ENCODE peak calls at places on chromosomes 12 and 14, in four cellular contexts. F is HepG2, D is WTC11, U is GM12878. B is an unnamed sample.

GRCh38 chr14:40096968-40097367 is 664.7 kb upstream of the FBXO33 start:
- DNase-seq in F (no peak), D (no peak), U (no peak), B (no peak)

GRCh38 chr14:33917664-33918063 is 33.2 kb downstream of the EGLN3 start:
- DNase-seq in F (no peak), D (no peak), U (no peak), B (peak)

GRCh38 chr12:102957339-102958050 is at the start of gene ASCL1:
- DNase-seq in F (no peak), D (peak), U (no peak), B (no peak)

GRCh38 chr12:4030938-4031702 is 157.9 kb upstream of the PARP11 start:
- DNase-seq in F (peak), D (peak), U (no peak), B (peak)

GRCh38 chr14:71011479-71011878 is 104.2 kb downstream of the PCNX1 start:
- DNase-seq in F (no peak), D (no peak), U (no peak), B (no peak)

GRCh38 chr14:88614218-88614907 is 51.5 kb downstream of the ZC3H14 start:
- DNase-seq in F (no peak), D (no peak), U (no peak), B (no peak)

GRCh38 chr14:21063479-21063878 is 5.9 kb downstream of the RNASE8 start:
- DNase-seq in F (no peak), D (no peak), U (no peak), B (no peak)

GRCh38 chr12:98999569-98999968 is 354.5 kb downstream of the APAF1 start:
- DNase-seq in F (no peak), D (no peak), U (no peak), B (no peak)

GRCh38 chr12:118190266-118190665 is 54.3 kb downstream of the PEBP1 start:
- DNase-seq in F (no peak), D (no peak), U (no peak), B (no peak)

GRCh38 chr14:84343637-84344036 is 1186.3 kb upstream of the FLRT2 start:
- DNase-seq in F (no peak), D (no peak), U (no peak), B (no peak)

GRCh38 chr12:38586652-38587219 is 270.2 kb downstream of the ALG10B start:
- DNase-seq in F (no peak), D (no peak), U (no peak), B (no peak)

GRCh38 chr14:46488374-46488773 is 163.2 kb downstream of the RPL10L start:
- DNase-seq in F (no peak), D (no peak), U (no peak), B (no peak)

GRCh38 chr12:71636704-71637115 is 26.9 kb downstream of the ZFC3H1 start:
- DNase-seq in F (peak), D (no peak), U (peak), B (peak)

GRCh38 chr12:98397323-98398105 is 117.9 kb upstream of the TMPO start:
- DNase-seq in F (peak), D (peak), U (peak), B (peak)

GRCh38 chr12:19967001-19967400 is 401.3 kb upstream of the PDE3A start:
- DNase-seq in F (no peak), D (no peak), U (no peak), B (no peak)

GRCh38 chr14:32588448-32589320 is 259.6 kb downstream of the AKAP6 start:
- DNase-seq in F (peak), D (peak), U (no peak), B (peak)

GRCh38 chr14:99619873-99620834 is 16.1 kb upstream of the CCDC85C start:
- DNase-seq in F (no peak), D (no peak), U (no peak), B (no peak)
- TF ChIP-seq CREM in F (no peak), D (no peak), U (no peak), B (no peak)

DNA sequence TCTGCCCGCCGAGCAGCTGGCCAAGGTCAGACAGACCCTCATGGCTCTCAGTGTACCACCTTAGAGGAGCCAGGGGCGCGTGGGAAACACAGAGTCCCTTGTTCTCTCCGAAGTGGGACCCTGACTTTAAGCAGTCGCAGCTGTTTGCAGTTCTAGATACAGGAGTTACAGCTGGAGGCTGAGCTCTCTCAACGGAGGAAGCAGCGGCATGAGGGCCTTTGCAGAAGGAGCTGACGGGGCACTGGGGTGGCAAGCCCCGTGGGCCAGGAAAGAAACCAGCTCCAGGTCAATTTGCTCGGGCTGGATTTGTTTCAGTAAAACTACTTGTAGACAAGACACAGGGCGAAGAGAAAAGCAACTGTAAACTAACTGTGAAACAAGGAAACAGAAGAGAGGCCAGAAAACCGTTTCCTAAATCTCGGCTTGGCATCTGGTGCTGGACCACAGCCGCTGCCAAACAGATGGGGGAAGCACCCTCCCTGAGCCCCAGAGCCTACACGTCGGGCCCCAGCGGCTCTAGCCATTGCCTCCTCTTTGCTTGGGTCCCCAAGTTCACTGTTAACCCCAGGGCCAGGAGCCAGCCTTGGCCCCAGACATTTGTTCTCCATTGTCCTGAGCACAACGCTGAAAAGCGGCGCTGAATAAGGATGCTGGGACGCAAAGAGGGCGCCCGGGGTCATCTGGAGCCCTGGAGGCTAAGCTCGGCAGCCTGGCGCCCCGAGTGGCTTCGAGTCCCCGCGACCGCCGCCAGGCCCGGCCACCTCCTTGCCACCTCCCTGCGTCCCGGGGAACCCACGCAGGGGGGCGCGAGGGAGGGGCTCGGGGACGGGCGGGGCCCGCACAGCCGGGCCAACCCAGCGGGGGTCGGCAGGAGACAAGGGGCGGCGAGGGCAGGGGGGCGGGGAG is 914 bp upstream of the PACS2 start:
- DNase-seq in F (no peak), D (peak), U (no peak), B (peak)
- TF ChIP-seq CREM in F (no peak), D (no peak), U (no peak), B (no peak)

GRCh38 chr12:91180162-91180561 is 2.5 kb downstream of the DCN start:
- DNase-seq in F (no peak), D (no peak), U (no peak), B (no peak)

GRCh38 chr12:91179315-91179714 is 3.3 kb downstream of the DCN start:
- DNase-seq in F (no peak), D (no peak), U (no peak), B (no peak)

GRCh38 chr12:91177380-91177779 is 5.2 kb downstream of the DCN start:
- DNase-seq in F (no peak), D (no peak), U (no peak), B (no peak)

GRCh38 chr12:91178801-91179200 is 3.8 kb downstream of the DCN start:
- DNase-seq in F (no peak), D (no peak), U (no peak), B (no peak)

DNA sequence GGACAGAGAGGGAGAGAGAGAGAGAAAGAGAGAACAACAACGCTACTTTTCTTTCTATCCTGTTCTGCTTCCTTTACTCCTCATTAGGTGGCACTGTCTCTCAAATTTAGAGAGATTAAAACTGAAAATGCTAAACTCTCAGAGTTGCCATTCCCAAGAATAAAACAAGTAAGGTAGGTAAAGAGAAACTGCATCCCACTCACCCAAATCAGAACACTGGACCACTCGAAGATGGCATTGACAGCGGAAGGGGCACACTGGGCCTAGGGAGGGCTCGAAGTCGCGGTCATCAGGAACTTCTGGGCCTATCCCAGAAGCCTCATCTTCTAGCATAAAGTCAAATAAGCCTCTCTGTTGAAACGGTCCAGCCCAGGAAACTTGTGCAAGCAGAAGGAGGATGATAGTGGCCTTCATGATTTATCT is 4.5 kb downstream of the DCN start:
- DNase-seq in F (peak), D (no peak), U (no peak), B (no peak)
- TF ChIP-seq CREM in F (no peak), D (no peak), U (no peak), B (no peak)

GRCh38 chr12:33438890-33439586 is 581 bp downstream of the SYT10 start:
- DNase-seq in F (no peak), D (peak), U (no peak), B (peak)
- TF ChIP-seq CREM in F (no peak), D (no peak), U (no peak), B (no peak)

DNA sequence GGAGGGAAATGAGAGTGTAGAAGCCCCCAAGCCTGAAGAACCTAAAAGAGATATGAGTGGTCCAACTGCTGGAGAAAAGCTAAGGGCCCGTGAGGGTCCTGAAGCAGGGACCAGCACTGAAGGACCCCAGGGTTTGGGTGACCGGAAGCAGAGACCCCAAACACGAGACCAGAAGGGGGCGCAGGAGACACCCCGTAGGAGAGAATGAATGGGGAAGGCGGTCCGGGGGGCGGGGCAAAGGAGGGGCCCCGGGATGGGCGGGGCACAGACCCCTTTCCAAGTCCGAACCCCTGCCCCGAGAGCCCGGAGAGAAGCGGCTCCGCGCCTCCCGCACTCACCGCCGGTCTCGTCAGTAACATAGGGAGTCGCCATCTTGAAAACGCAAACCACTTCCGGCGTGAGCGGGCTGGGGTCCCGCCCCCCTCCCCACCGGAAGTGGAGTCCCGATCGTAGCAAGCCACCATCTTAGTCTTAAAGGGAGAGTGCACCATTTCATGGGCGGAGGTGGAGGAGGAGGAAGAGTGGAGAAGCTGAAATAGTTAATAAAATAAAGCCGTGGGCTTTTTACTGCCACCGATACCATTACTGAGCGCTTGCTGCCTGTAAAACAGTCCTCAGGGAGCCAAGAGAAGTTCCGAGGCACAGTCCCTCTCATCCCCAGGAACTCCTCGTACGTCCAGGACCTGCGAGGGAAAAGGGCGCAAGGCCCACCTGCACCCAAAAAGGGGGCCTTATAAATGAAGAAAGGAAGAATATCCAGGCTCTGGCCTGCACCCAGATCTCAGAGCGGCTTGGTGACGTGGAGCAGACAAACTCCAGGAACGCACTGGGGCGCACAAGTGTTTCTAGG is 731 bp downstream of the PYM1 start:
- DNase-seq in F (peak), D (peak), U (peak), B (peak)
- TF ChIP-seq CREM in F (no peak), D (no peak), U (peak), B (peak)

DNA sequence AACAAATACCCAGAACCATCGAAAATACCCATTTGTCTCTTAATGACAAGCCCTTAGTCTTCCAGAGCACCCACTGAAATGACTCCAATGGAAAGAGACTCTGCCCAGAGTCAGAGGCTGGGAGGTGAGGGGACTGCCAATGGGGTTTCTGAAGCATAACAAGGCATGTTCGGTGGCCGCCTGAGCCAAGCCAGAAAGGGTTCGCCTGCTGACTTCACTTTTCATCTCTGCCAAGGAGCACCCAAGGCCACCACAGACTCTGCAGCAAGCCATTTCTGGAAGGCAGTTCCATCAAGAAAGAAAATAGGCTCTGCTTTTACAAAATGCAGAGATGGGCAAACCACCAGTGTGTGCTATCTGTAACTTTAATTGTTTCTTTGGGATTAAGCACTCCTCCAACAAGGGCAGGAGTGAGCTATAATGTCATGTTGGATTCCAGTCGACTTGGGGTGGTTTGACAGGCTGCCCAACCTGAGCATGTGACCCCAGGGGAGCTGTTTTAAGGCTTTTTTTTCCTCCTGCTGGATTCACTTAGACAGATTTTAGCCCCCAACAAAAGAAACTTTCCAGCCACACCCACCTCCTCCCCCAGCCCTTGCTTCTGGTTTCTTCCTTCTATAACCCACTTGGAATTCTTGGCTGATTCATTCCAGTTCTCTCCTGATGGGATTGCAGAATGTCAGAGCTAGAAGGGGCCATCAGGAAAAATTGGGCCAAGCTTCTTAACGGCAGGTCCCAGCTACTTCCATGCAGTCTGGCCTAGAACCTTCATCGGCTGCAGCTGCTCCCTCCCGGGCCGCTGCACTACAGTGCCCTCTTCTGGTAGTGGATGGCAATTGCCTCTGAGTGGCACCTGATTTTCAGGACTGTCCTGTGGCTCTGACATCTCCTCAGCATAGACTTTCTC is 24.1 kb downstream of the CKAP4 start:
- DNase-seq in F (peak), D (peak), U (no peak), B (peak)
- TF ChIP-seq CREM in F (no peak), D (no peak), U (no peak), B (no peak)

GRCh38 chr12:713281-713875 is 39.0 kb upstream of the WNK1 start:
- DNase-seq in F (no peak), D (no peak), U (no peak), B (no peak)
- TF ChIP-seq CREM in F (no peak), D (no peak), U (no peak), B (no peak)

GRCh38 chr12:57049890-57050289 is at the start of gene MYO1A:
- DNase-seq in F (peak), D (no peak), U (no peak), B (peak)
- TF ChIP-seq CREM in F (no peak), D (no peak), U (no peak), B (no peak)

B was measured in K562.